ENCODE peak calls at places on chromosome 5, in nine cellular contexts. One of them, this sample, is unnamed.
A peak's percentile ranks its signal among the peaks of the same experiment; 100 is the strongest.

GRCh38 chr5:162160401-162160800 is 92.8 kb downstream of the GABRG2 start:
- DNase-seq in right cardiac atrium: no peak
- DNase-seq in astrocyte: no peak
- DNase-seq in effector memory CD4-positive, alpha-beta T cell: no peak
- DNase-seq in small intestine: no peak
- DNase-seq in pancreas: no peak
- DNase-seq in kidney: no peak
- DNase-seq in stomach: no peak
- DNase-seq in hepatocyte: no peak
- DNase-seq in this sample: no peak

GRCh38 chr5:60402161-60402785 is 297.7 kb downstream of the DEPDC1B start:
- DNase-seq in effector memory CD4-positive, alpha-beta T cell: no peak
- DNase-seq in small intestine: no peak
- DNase-seq in kidney: no peak
- DNase-seq in pancreas: no peak
- DNase-seq in stomach: no peak
- DNase-seq in astrocyte: no peak
- DNase-seq in right cardiac atrium: no peak
- DNase-seq in hepatocyte: no peak
- DNase-seq in this sample: no peak

GRCh38 chr5:93117753-93118531 is 463.1 kb downstream of the NR2F1-AS1 start:
- DNase-seq in astrocyte: peak; percentile 30
- DNase-seq in stomach: no peak
- DNase-seq in small intestine: no peak
- DNase-seq in pancreas: no peak
- DNase-seq in right cardiac atrium: no peak
- DNase-seq in effector memory CD4-positive, alpha-beta T cell: no peak
- DNase-seq in hepatocyte: no peak
- DNase-seq in kidney: no peak
- DNase-seq in this sample: no peak

GRCh38 chr5:91126448-91126847 is 256.7 kb downstream of the ARRDC3 start:
- DNase-seq in effector memory CD4-positive, alpha-beta T cell: no peak
- DNase-seq in stomach: no peak
- DNase-seq in hepatocyte: peak; percentile 48
- DNase-seq in small intestine: no peak
- DNase-seq in kidney: no peak
- DNase-seq in right cardiac atrium: no peak
- DNase-seq in astrocyte: peak; percentile 93
- DNase-seq in pancreas: peak; percentile 48
- DNase-seq in this sample: no peak

GRCh38 chr5:103487253-103487652 is 75.3 kb downstream of the NUDT12 start:
- DNase-seq in effector memory CD4-positive, alpha-beta T cell: no peak
- DNase-seq in pancreas: no peak
- DNase-seq in astrocyte: peak; percentile 51
- DNase-seq in stomach: no peak
- DNase-seq in kidney: no peak
- DNase-seq in right cardiac atrium: no peak
- DNase-seq in small intestine: no peak
- DNase-seq in hepatocyte: peak; percentile 18
- DNase-seq in this sample: no peak

GRCh38 chr5:178642351-178642909 is 15.6 kb upstream of the CLK4 start:
- DNase-seq in hepatocyte: peak; percentile 31
- DNase-seq in small intestine: no peak
- DNase-seq in right cardiac atrium: no peak
- DNase-seq in kidney: no peak
- DNase-seq in pancreas: no peak
- DNase-seq in effector memory CD4-positive, alpha-beta T cell: no peak
- DNase-seq in astrocyte: peak; percentile 87
- DNase-seq in stomach: no peak
- DNase-seq in this sample: no peak

GRCh38 chr5:174572591-174572990 is 151.8 kb upstream of the MSX2 start:
- DNase-seq in small intestine: no peak
- DNase-seq in astrocyte: peak; percentile 35
- DNase-seq in right cardiac atrium: no peak
- DNase-seq in effector memory CD4-positive, alpha-beta T cell: no peak
- DNase-seq in hepatocyte: no peak
- DNase-seq in stomach: no peak
- DNase-seq in kidney: no peak
- DNase-seq in pancreas: no peak
- DNase-seq in this sample: no peak

GRCh38 chr5:52807723-52808122 is 20.0 kb downstream of the ITGA1 start:
- DNase-seq in pancreas: no peak
- DNase-seq in astrocyte: no peak
- DNase-seq in kidney: no peak
- DNase-seq in small intestine: no peak
- DNase-seq in hepatocyte: no peak
- DNase-seq in effector memory CD4-positive, alpha-beta T cell: no peak
- DNase-seq in right cardiac atrium: no peak
- DNase-seq in stomach: no peak
- DNase-seq in this sample: no peak

GRCh38 chr5:141634162-141634561 is 2.5 kb downstream of the HDAC3 start:
- DNase-seq in astrocyte: no peak
- DNase-seq in right cardiac atrium: no peak
- DNase-seq in kidney: no peak
- DNase-seq in effector memory CD4-positive, alpha-beta T cell: no peak
- DNase-seq in pancreas: no peak
- DNase-seq in stomach: no peak
- DNase-seq in hepatocyte: no peak
- DNase-seq in small intestine: no peak
- DNase-seq in this sample: no peak

GRCh38 chr5:168681556-168682183 is 102.5 kb upstream of the PANK3 start:
- DNase-seq in stomach: no peak
- DNase-seq in effector memory CD4-positive, alpha-beta T cell: no peak
- DNase-seq in astrocyte: peak; percentile 54
- DNase-seq in small intestine: peak; percentile 84
- DNase-seq in hepatocyte: peak; percentile 60
- DNase-seq in right cardiac atrium: peak; percentile 78
- DNase-seq in pancreas: no peak
- DNase-seq in kidney: no peak
- DNase-seq in this sample: no peak

GRCh38 chr5:75363111-75363510 is 26.1 kb downstream of the HMGCR start:
- DNase-seq in effector memory CD4-positive, alpha-beta T cell: no peak
- DNase-seq in right cardiac atrium: no peak
- DNase-seq in hepatocyte: no peak
- DNase-seq in small intestine: peak; percentile 7
- DNase-seq in kidney: no peak
- DNase-seq in pancreas: no peak
- DNase-seq in stomach: no peak
- DNase-seq in astrocyte: no peak
- DNase-seq in this sample: no peak

GRCh38 chr5:140118294-140118936 is 4.5 kb downstream of the PURA start:
- DNase-seq in effector memory CD4-positive, alpha-beta T cell: no peak
- DNase-seq in stomach: no peak
- DNase-seq in hepatocyte: no peak
- DNase-seq in right cardiac atrium: no peak
- DNase-seq in kidney: no peak
- DNase-seq in astrocyte: no peak
- DNase-seq in small intestine: no peak
- DNase-seq in pancreas: no peak
- DNase-seq in this sample: no peak

GRCh38 chr5:150166193-150167162 is at the start of gene CDX1:
- DNase-seq in right cardiac atrium: peak; percentile 51
- DNase-seq in kidney: no peak
- DNase-seq in astrocyte: no peak
- DNase-seq in small intestine: peak; percentile 70
- DNase-seq in effector memory CD4-positive, alpha-beta T cell: no peak
- DNase-seq in stomach: no peak
- DNase-seq in hepatocyte: no peak
- DNase-seq in pancreas: no peak
- DNase-seq in this sample: no peak

GRCh38 chr5:98069876-98070512 is 703.5 kb upstream of the RGMB start:
- DNase-seq in right cardiac atrium: no peak
- DNase-seq in pancreas: no peak
- DNase-seq in astrocyte: peak; percentile 17
- DNase-seq in kidney: no peak
- DNase-seq in hepatocyte: no peak
- DNase-seq in effector memory CD4-positive, alpha-beta T cell: no peak
- DNase-seq in stomach: no peak
- DNase-seq in small intestine: no peak
- DNase-seq in this sample: no peak

GRCh38 chr5:14242447-14242846 is 99.3 kb downstream of the TRIO start:
- DNase-seq in kidney: no peak
- DNase-seq in right cardiac atrium: no peak
- DNase-seq in small intestine: no peak
- DNase-seq in hepatocyte: no peak
- DNase-seq in astrocyte: no peak
- DNase-seq in stomach: no peak
- DNase-seq in pancreas: no peak
- DNase-seq in effector memory CD4-positive, alpha-beta T cell: no peak
- DNase-seq in this sample: no peak

GRCh38 chr5:44783916-44784315 is 24.8 kb upstream of the MRPS30 start:
- DNase-seq in small intestine: no peak
- DNase-seq in hepatocyte: no peak
- DNase-seq in astrocyte: no peak
- DNase-seq in pancreas: no peak
- DNase-seq in right cardiac atrium: no peak
- DNase-seq in stomach: no peak
- DNase-seq in kidney: no peak
- DNase-seq in effector memory CD4-positive, alpha-beta T cell: no peak
- DNase-seq in this sample: no peak

DNA sequence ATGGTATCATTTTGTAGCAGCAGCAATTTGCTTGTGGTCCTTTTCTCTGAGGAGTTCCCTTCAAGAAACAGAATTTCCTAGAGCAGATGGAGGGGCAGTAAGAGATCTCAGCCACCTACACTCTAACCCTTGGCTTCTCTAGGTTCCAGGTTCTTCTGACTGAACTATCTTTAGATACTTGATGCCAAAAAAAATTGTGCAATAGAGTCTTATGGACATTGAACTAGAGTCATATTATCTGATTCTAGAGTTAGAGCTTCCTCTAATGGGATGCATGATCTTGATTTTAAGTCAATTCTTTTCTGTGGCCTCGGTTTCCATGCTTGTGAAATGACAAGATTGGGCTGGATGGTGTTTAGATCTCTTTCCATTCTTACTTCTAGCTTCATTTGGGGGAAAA is 142.8 kb downstream of the EGFLAM start:
- DNase-seq in stomach: no peak
- DNase-seq in right cardiac atrium: no peak
- DNase-seq in effector memory CD4-positive, alpha-beta T cell: no peak
- DNase-seq in astrocyte: no peak
- DNase-seq in pancreas: no peak
- DNase-seq in small intestine: no peak
- DNase-seq in hepatocyte: no peak
- DNase-seq in kidney: no peak
- DNase-seq in this sample: no peak
- H3K27ac ChIP-seq in stomach: no peak overlapping the region
- H3K27ac ChIP-seq in right cardiac atrium: no peak overlapping the region
- H3K27ac ChIP-seq in effector memory CD4-positive, alpha-beta T cell: no peak overlapping the region
- H3K27ac ChIP-seq in astrocyte: no peak overlapping the region
- H3K27ac ChIP-seq in pancreas: no peak overlapping the region
- H3K27ac ChIP-seq in small intestine: no peak overlapping the region
- H3K27ac ChIP-seq in hepatocyte: no peak overlapping the region
- H3K27ac ChIP-seq in kidney: no peak overlapping the region
- H3K27ac ChIP-seq in this sample: no peak overlapping the region

GRCh38 chr5:56683733-56684132 is 131.6 kb upstream of the MAP3K1 start:
- DNase-seq in effector memory CD4-positive, alpha-beta T cell: no peak
- DNase-seq in right cardiac atrium: no peak
- DNase-seq in kidney: no peak
- DNase-seq in stomach: no peak
- DNase-seq in pancreas: no peak
- DNase-seq in hepatocyte: no peak
- DNase-seq in small intestine: no peak
- DNase-seq in astrocyte: no peak
- DNase-seq in this sample: no peak
- H3K4me1 ChIP-seq in effector memory CD4-positive, alpha-beta T cell: peaks cover 62% of the 10 kb centered on the region
- H3K4me1 ChIP-seq in right cardiac atrium: peaks cover 3% of the 10 kb centered on the region
- H3K4me1 ChIP-seq in kidney: peaks cover 2% of the 10 kb centered on the region
- H3K4me1 ChIP-seq in stomach: peaks cover 4% of the 10 kb centered on the region
- H3K4me1 ChIP-seq in pancreas: no peaks in the 10 kb centered on the region
- H3K4me1 ChIP-seq in hepatocyte: no peaks in the 10 kb centered on the region
- H3K4me1 ChIP-seq in small intestine: no peaks in the 10 kb centered on the region
- H3K4me1 ChIP-seq in astrocyte: peaks cover 5% of the 10 kb centered on the region
- H3K4me1 ChIP-seq in this sample: no peaks in the 10 kb centered on the region

GRCh38 chr5:51394609-51395008 is 11.4 kb downstream of the ISL1 start:
- DNase-seq in effector memory CD4-positive, alpha-beta T cell: no peak
- DNase-seq in small intestine: no peak
- DNase-seq in kidney: no peak
- DNase-seq in hepatocyte: no peak
- DNase-seq in right cardiac atrium: no peak
- DNase-seq in stomach: no peak
- DNase-seq in pancreas: no peak
- DNase-seq in astrocyte: no peak
- DNase-seq in this sample: no peak

GRCh38 chr5:51395666-51396356 is 12.6 kb downstream of the ISL1 start:
- DNase-seq in small intestine: no peak
- DNase-seq in pancreas: no peak
- DNase-seq in hepatocyte: no peak
- DNase-seq in effector memory CD4-positive, alpha-beta T cell: no peak
- DNase-seq in stomach: no peak
- DNase-seq in astrocyte: no peak
- DNase-seq in right cardiac atrium: no peak
- DNase-seq in kidney: no peak
- DNase-seq in this sample: no peak

GRCh38 chr5:51395245-51395644 is 12.0 kb downstream of the ISL1 start:
- DNase-seq in kidney: no peak
- DNase-seq in stomach: no peak
- DNase-seq in astrocyte: no peak
- DNase-seq in right cardiac atrium: no peak
- DNase-seq in effector memory CD4-positive, alpha-beta T cell: no peak
- DNase-seq in small intestine: no peak
- DNase-seq in pancreas: no peak
- DNase-seq in hepatocyte: no peak
- DNase-seq in this sample: no peak

GRCh38 chr5:51397996-51398395 is 14.7 kb downstream of the ISL1 start:
- DNase-seq in right cardiac atrium: no peak
- DNase-seq in stomach: no peak
- DNase-seq in effector memory CD4-positive, alpha-beta T cell: no peak
- DNase-seq in pancreas: no peak
- DNase-seq in astrocyte: no peak
- DNase-seq in small intestine: no peak
- DNase-seq in hepatocyte: no peak
- DNase-seq in kidney: no peak
- DNase-seq in this sample: no peak

DNA sequence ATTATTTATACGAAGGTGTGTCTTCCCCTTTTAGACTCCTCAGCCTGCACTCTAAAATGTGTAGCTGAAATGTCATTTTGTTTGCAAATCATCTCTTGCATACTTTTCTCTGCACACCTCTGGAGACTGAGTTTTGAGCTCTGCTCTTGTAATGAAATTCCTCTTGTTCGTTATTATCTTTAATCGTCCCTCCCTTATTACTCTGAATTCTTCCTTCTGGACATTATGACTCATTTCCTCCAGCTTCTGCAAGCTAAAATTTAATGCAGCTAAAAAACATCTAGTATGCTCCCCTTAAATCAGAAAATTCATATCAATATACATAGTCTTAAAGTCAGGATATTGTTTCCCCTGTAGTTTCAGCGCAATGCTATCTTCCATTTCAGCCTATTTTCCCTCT is 13.5 kb downstream of the ISL1 start:
- DNase-seq in astrocyte: no peak
- DNase-seq in effector memory CD4-positive, alpha-beta T cell: no peak
- DNase-seq in right cardiac atrium: no peak
- DNase-seq in small intestine: no peak
- DNase-seq in stomach: no peak
- DNase-seq in hepatocyte: no peak
- DNase-seq in kidney: no peak
- DNase-seq in pancreas: no peak
- DNase-seq in this sample: no peak
- H3K27ac ChIP-seq in astrocyte: no peak overlapping the region
- H3K27ac ChIP-seq in effector memory CD4-positive, alpha-beta T cell: no peak overlapping the region
- H3K27ac ChIP-seq in right cardiac atrium: no peak overlapping the region
- H3K27ac ChIP-seq in small intestine: no peak overlapping the region
- H3K27ac ChIP-seq in stomach: peak overlapping the region; percentile 19
- H3K27ac ChIP-seq in hepatocyte: peak overlapping the region; percentile 91
- H3K27ac ChIP-seq in kidney: no peak overlapping the region
- H3K27ac ChIP-seq in pancreas: no peak overlapping the region
- H3K27ac ChIP-seq in this sample: no peak overlapping the region

GRCh38 chr5:107467137-107467932 is 203.4 kb downstream of the EFNA5 start:
- DNase-seq in pancreas: no peak
- DNase-seq in right cardiac atrium: no peak
- DNase-seq in kidney: no peak
- DNase-seq in small intestine: peak; percentile 78
- DNase-seq in effector memory CD4-positive, alpha-beta T cell: no peak
- DNase-seq in hepatocyte: peak; percentile 34
- DNase-seq in astrocyte: no peak
- DNase-seq in stomach: no peak
- DNase-seq in this sample: no peak
- H3K4me1 ChIP-seq in pancreas: no peaks in the 10 kb centered on the region
- H3K4me1 ChIP-seq in right cardiac atrium: peaks cover 6% of the 10 kb centered on the region
- H3K4me1 ChIP-seq in kidney: peaks cover 10% of the 10 kb centered on the region
- H3K4me1 ChIP-seq in small intestine: peaks cover 3% of the 10 kb centered on the region
- H3K4me1 ChIP-seq in effector memory CD4-positive, alpha-beta T cell: no peaks in the 10 kb centered on the region
- H3K4me1 ChIP-seq in hepatocyte: peaks cover 23% of the 10 kb centered on the region
- H3K4me1 ChIP-seq in astrocyte: peaks cover 30% of the 10 kb centered on the region
- H3K4me1 ChIP-seq in stomach: peaks cover 33% of the 10 kb centered on the region
- H3K4me1 ChIP-seq in this sample: no peaks in the 10 kb centered on the region